ENCODE peak calls at places on chromosome 3, in six cellular contexts. T, H, J, Y, U and L are unnamed samples.

GRCh38 chr3:13013994-13014754 is 59.1 kb downstream of the IQSEC1 start:
- DNase-seq in T (peak; percentile 75), H (no peak), J (no peak), Y (no peak), U (no peak), L (no peak)

GRCh38 chr3:45665101-45665572 is 24.1 kb upstream of the SACM1L start:
- DNase-seq in T (peak; percentile 39), H (no peak), J (peak; percentile 58), Y (no peak), U (no peak), L (peak; percentile 46)

GRCh38 chr3:19645093-19645492 is 288.9 kb downstream of the EFHB start:
- DNase-seq in T (peak; percentile 85), H (no peak), J (peak; percentile 1), Y (no peak), U (no peak), L (peak; percentile 22)

GRCh38 chr3:13046569-13047279 is 26.5 kb downstream of the IQSEC1 start:
- DNase-seq in T (no peak), H (no peak), J (no peak), Y (no peak), U (no peak), L (peak; percentile 46)

GRCh38 chr3:62803276-62803675 is 71.9 kb downstream of the CADPS start:
- DNase-seq in T (no peak), H (no peak), J (no peak), Y (no peak), U (no peak), L (no peak)

GRCh38 chr3:181313379-181313778 is 323.8 kb upstream of the DNAJC19 start:
- DNase-seq in T (no peak), H (no peak), J (no peak), Y (no peak), U (no peak), L (no peak)

GRCh38 chr3:48155122-48155521 is 33.1 kb downstream of the CDC25A start:
- DNase-seq in T (no peak), H (no peak), J (peak; percentile 89), Y (no peak), U (peak; percentile 80), L (no peak)

GRCh38 chr3:72591522-72592421 is 256.5 kb downstream of the SHQ1 start:
- DNase-seq in T (no peak), H (no peak), J (peak; percentile 45), Y (peak; percentile 76), U (peak; percentile 39), L (no peak)

GRCh38 chr3:113021471-113021870 is 30.7 kb downstream of the GTPBP8 start:
- DNase-seq in T (no peak), H (no peak), J (no peak), Y (no peak), U (no peak), L (no peak)

GRCh38 chr3:152047465-152047864 is 174.0 kb downstream of the SUCNR1 start:
- DNase-seq in T (no peak), H (no peak), J (peak; percentile 90), Y (no peak), U (no peak), L (no peak)

GRCh38 chr3:64796597-64796996 is 108.8 kb upstream of the ADAMTS9 start:
- DNase-seq in T (no peak), H (no peak), J (peak; percentile 12), Y (no peak), U (peak; percentile 14), L (no peak)

GRCh38 chr3:58249358-58250092 is 11.9 kb downstream of the ABHD6 start:
- DNase-seq in T (no peak), H (no peak), J (no peak), Y (no peak), U (no peak), L (no peak)
- TF ChIP-seq CTCF in T (no peak), H (peak; percentile 44), J (peak; percentile 18), Y (no peak), U (peak; percentile 59), L (no peak)

GRCh38 chr3:166425021-166425420 is 587.8 kb upstream of the BCHE start:
- DNase-seq in T (no peak), H (no peak), J (no peak), Y (no peak), U (no peak), L (no peak)

GRCh38 chr3:166420071-166420470 is 582.8 kb upstream of the BCHE start:
- DNase-seq in T (no peak), H (no peak), J (no peak), Y (no peak), U (no peak), L (no peak)

GRCh38 chr3:166425900-166426611 is 588.8 kb upstream of the BCHE start:
- DNase-seq in T (no peak), H (no peak), J (no peak), Y (no peak), U (no peak), L (no peak)
- TF ChIP-seq CTCF in T (no peak), H (peak; percentile 30), J (no peak), Y (no peak), U (peak; percentile 20), L (no peak)

GRCh38 chr3:17687585-17687984 is 54.8 kb downstream of the TBC1D5 start:
- DNase-seq in T (no peak), H (no peak), J (no peak), Y (no peak), U (no peak), L (no peak)

DNA sequence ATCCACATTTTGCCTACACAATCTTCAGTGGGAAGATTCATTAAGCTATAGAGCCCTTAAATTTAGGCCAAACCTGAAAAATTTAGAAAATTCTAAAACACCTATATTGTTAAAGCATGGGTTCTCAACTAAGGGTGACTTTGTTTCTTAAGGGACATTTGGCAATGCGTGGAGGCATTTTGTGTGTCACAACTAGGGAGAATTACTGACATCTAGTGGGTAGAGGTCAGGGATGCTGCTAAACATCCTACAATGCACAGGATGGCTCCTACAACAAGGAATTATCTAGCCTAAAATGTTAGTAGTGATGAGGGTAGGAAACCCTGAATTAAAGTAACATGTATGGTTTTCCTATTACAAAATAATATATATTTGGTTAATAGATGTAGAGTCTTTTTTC is 55.8 kb downstream of the TBC1D5 start:
- DNase-seq in T (peak; percentile 27), H (no peak), J (peak; percentile 51), Y (no peak), U (no peak), L (no peak)
- TF ChIP-seq CTCF in T (peak; percentile 21), H (peak; percentile 9), J (peak; percentile 27), Y (peak; percentile 6), U (peak; percentile 19), L (peak; percentile 22)

GRCh38 chr3:111864821-111865656 is 6.0 kb downstream of the PHLDB2 start:
- DNase-seq in T (no peak), H (no peak), J (peak; percentile 87), Y (no peak), U (peak; percentile 94), L (no peak)
- TF ChIP-seq CTCF in T (peak; percentile 17), H (no peak), J (peak; percentile 31), Y (peak; percentile 35), U (peak; percentile 25), L (no peak)

GRCh38 chr3:155870133-155870944 is at the start of gene GMPS:
- DNase-seq in T (peak; percentile 98), H (peak; percentile 95), J (peak; percentile 90), Y (peak; percentile 97), U (peak; percentile 84), L (peak; percentile 98)
- TF ChIP-seq CTCF in T (peak; percentile 38), H (peak; percentile 54), J (no peak), Y (peak; percentile 60), U (peak; percentile 29), L (peak; percentile 63)

GRCh38 chr3:132659370-132660055 is at the start of gene ACAD11:
- DNase-seq in T (peak; percentile 64), H (peak; percentile 26), J (peak; percentile 75), Y (peak; percentile 85), U (peak; percentile 71), L (peak; percentile 66)
- TF ChIP-seq CTCF in T (peak; percentile 78), H (peak; percentile 64), J (peak; percentile 85), Y (peak; percentile 66), U (peak; percentile 87), L (peak; percentile 65)

DNA sequence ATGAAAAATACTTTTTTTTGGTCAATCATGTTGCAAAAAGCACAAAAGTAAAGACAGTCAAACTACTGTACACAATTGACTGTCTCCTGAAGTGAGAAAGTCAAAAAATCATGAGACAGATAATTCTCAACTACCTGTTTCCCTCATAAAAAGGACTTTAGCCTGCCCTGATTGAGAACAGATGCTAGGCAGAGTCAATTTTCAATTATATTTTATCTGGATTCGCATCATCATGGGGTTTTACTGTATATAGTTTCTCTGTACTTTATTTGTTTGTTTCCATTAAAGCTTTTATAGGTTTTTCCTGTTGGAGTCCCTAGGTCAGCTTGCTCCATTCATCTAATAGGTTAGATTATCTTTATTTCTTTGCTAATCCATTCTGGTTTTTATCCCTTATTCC is 53.8 kb downstream of the ECT2 start:
- DNase-seq in T (no peak), H (no peak), J (no peak), Y (no peak), U (no peak), L (no peak)
- TF ChIP-seq CTCF in T (no peak), H (no peak), J (no peak), Y (no peak), U (no peak), L (no peak)

DNA sequence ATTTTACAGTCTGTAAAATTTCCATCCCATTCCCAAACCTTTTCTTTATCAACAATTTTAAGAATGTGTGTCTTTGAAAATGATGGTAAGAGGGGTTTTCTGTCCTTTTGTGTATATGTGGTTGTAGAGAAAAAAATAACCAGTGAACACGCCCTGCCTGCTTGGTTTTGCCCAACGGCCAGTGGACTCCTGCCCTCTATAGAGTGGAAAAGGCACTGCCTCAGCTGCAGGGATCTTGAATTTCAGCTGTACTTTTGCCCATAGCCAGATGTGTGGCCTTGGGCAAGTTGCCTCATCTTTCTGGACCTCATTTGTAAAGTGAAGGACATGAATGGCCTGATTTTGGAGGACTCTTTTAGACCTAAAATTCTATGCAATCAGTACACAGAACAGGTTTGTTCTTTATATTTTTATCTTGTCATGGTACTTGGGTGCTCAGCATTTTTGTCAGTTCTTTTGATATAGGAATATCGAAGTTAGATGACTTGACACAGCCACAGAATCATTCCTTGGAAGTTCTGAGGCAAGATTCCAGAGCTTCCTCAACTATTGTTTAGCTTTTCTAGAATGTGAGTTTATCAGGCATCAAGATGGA is 81.0 kb downstream of the CLDN11 start:
- DNase-seq in T (peak; percentile 49), H (no peak), J (peak; percentile 75), Y (no peak), U (peak; percentile 62), L (peak; percentile 35)
- TF ChIP-seq CTCF in T (peak; percentile 62), H (peak; percentile 58), J (peak; percentile 81), Y (no peak), U (peak; percentile 90), L (peak; percentile 51)

DNA sequence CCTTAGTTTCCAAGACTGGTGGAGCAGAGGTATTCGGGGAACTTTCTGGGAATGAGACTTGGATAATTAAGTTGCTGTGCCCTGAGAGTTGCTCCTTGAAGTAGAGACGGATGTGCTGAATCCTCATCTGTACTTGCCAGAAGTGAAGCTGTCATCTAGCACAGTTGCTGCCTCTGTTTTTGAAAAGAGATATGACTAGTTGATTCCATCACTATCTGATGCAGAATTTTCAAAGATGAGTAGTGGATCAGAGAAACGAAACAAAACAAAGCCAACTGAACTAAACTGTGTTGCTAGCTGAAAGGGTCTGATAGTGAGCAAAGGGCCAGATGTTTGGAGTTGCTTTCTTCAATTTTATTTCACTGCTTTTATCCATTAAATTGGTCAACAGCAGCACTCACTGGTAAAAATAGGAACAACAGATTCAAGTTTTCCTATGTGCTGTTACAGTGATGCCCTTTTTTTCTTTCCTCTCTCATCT is 52.7 kb downstream of the MITF start:
- DNase-seq in T (no peak), H (no peak), J (peak; percentile 61), Y (no peak), U (peak; percentile 56), L (no peak)
- TF ChIP-seq CTCF in T (peak; percentile 25), H (peak; percentile 40), J (peak; percentile 42), Y (peak; percentile 53), U (peak; percentile 35), L (no peak)